ENCODE peak calls at places on chromosomes 4 and X, in seven cellular contexts. W is SK-N-SH; S is tibial artery; Y is naive thymus-derived CD4-positive, alpha-beta T cell; O is IMR-90; V is aorta; K is upper lobe of right lung. L is an unnamed sample. For H3K36me3, the result is how much of the 10 kb centered on the place peaks cover.

GRCh38 chr4:106365613-106366012 is 3.0 kb downstream of the GIMD1 start:
- DNase-seq in W (no peak), S (no peak), Y (no peak), O (peak), V (no peak), K (no peak), L (peak)

GRCh38 chrX:11010476-11010875 is 100.7 kb upstream of the HCCS start:
- DNase-seq in W (no peak), S (no peak), Y (no peak), O (peak), V (no peak), K (no peak), L (no peak)

GRCh38 chr4:186627226-186627865 is 72.0 kb upstream of the MTNR1A start:
- DNase-seq in W (no peak), S (no peak), Y (no peak), O (peak), V (no peak), K (no peak), L (no peak)

GRCh38 chrX:75155454-75155829 is 641 bp downstream of the ABCB7 start:
- DNase-seq in W (peak), S (no peak), Y (no peak), O (peak), V (no peak), K (no peak), L (no peak)

GRCh38 chr4:76850010-76850441 is 47.9 kb downstream of the SOWAHB start:
- DNase-seq in W (no peak), S (no peak), Y (no peak), O (peak), V (no peak), K (no peak), L (peak)

GRCh38 chrX:13659057-13659456 is 6.1 kb downstream of the TCEANC start:
- DNase-seq in W (no peak), S (no peak), Y (no peak), O (peak), V (no peak), K (no peak), L (peak)

GRCh38 chr4:86872135-86872534 is 20.1 kb downstream of the C4orf36 start:
- DNase-seq in W (no peak), S (no peak), Y (no peak), O (no peak), V (no peak), K (no peak), L (no peak)

GRCh38 chr4:186249785-186250739 is 15.9 kb upstream of the F11 start:
- DNase-seq in W (no peak), S (no peak), Y (no peak), O (peak), V (no peak), K (no peak), L (peak)

GRCh38 chrX:117969337-117969736 is 147.3 kb downstream of the KLHL13 start:
- DNase-seq in W (no peak), S (no peak), Y (no peak), O (no peak), V (no peak), K (no peak), L (no peak)

GRCh38 chr4:15194520-15194919 is 192.2 kb downstream of the CPEB2 start:
- DNase-seq in W (no peak), S (no peak), Y (no peak), O (peak), V (no peak), K (no peak), L (peak)

GRCh38 chr4:71677568-71677967 is 106.3 kb downstream of the GC start:
- DNase-seq in W (no peak), S (no peak), Y (no peak), O (no peak), V (no peak), K (no peak), L (no peak)

GRCh38 chrX:30635630-30636029 is 17.6 kb upstream of the GK start:
- DNase-seq in W (peak), S (no peak), Y (no peak), O (peak), V (no peak), K (no peak), L (no peak)

GRCh38 chrX:4238916-4239315 is 525.5 kb upstream of the PRKX start:
- DNase-seq in W (no peak), S (no peak), Y (no peak), O (no peak), V (no peak), K (no peak), L (no peak)

GRCh38 chr4:1299301-1299860 is 9.7 kb downstream of the MAEA start:
- DNase-seq in W (no peak), S (no peak), Y (no peak), O (no peak), V (peak), K (peak), L (no peak)

GRCh38 chr4:41428205-41428940 is 109.6 kb upstream of the LIMCH1 start:
- DNase-seq in W (no peak), S (no peak), Y (no peak), O (no peak), V (no peak), K (no peak), L (no peak)

GRCh38 chr4:54683616-54684346 is 26.0 kb downstream of the KIT start:
- DNase-seq in W (no peak), S (no peak), Y (peak), O (no peak), V (no peak), K (no peak), L (no peak)

GRCh38 chr4:178185517-178185916 is 743.3 kb upstream of the AGA start:
- DNase-seq in W (no peak), S (no peak), Y (no peak), O (no peak), V (no peak), K (no peak), L (no peak)

GRCh38 chr4:55906323-55906722 is 42.4 kb upstream of the CEP135 start:
- DNase-seq in W (no peak), S (no peak), Y (no peak), O (no peak), V (no peak), K (no peak), L (no peak)

GRCh38 chrX:129726307-129727111 is 12.3 kb upstream of the XPNPEP2 start:
- DNase-seq in W (peak), S (peak), Y (no peak), O (peak), V (peak), K (peak), L (peak)

GRCh38 chrX:30713061-30713525 is 59.9 kb downstream of the GK start:
- DNase-seq in W (peak), S (peak), Y (no peak), O (peak), V (no peak), K (no peak), L (peak)

GRCh38 chr4:153170407-153170806 is 33.8 kb upstream of the TRIM2 start:
- DNase-seq in W (no peak), S (no peak), Y (no peak), O (no peak), V (no peak), K (no peak), L (no peak)

GRCh38 chr4:153179100-153179499 is 25.1 kb upstream of the TRIM2 start:
- DNase-seq in W (no peak), S (no peak), Y (no peak), O (no peak), V (no peak), K (no peak), L (no peak)

GRCh38 chr4:153177841-153178240 is 26.4 kb upstream of the TRIM2 start:
- DNase-seq in W (no peak), S (no peak), Y (no peak), O (no peak), V (no peak), K (no peak), L (no peak)

GRCh38 chr4:153176938-153177337 is 27.3 kb upstream of the TRIM2 start:
- DNase-seq in W (no peak), S (no peak), Y (no peak), O (no peak), V (no peak), K (no peak), L (no peak)

GRCh38 chr4:153174821-153175567 is 29.2 kb upstream of the TRIM2 start:
- DNase-seq in W (no peak), S (no peak), Y (no peak), O (no peak), V (no peak), K (no peak), L (no peak)
- H3K36me3 ChIP-seq in W (under half), S (under half), Y (under half), O (under half), V (under half), K (under half), L (under half)

GRCh38 chr4:17619416-17620105 is 5.1 kb downstream of the MED28 start:
- DNase-seq in W (no peak), S (no peak), Y (no peak), O (peak), V (no peak), K (no peak), L (peak)

GRCh38 chr4:17613761-17614415 is 553 bp upstream of the MED28 start:
- DNase-seq in W (no peak), S (peak), Y (peak), O (peak), V (no peak), K (no peak), L (peak)

GRCh38 chr4:17618926-17619325 is 4.5 kb downstream of the MED28 start:
- DNase-seq in W (no peak), S (no peak), Y (no peak), O (no peak), V (no peak), K (no peak), L (no peak)

GRCh38 chr4:17614416-17615299 is at the start of gene MED28:
- DNase-seq in W (peak), S (peak), Y (peak), O (peak), V (peak), K (peak), L (peak)

GRCh38 chr4:17616283-17616682 is 1.8 kb downstream of the MED28 start:
- DNase-seq in W (no peak), S (no peak), Y (no peak), O (no peak), V (no peak), K (no peak), L (no peak)
- H3K4me3 ChIP-seq in W (peak), S (peak), Y (peak), O (no peak), V (no peak), K (peak), L (peak)

GRCh38 chr4:133152330-133152791 is 3.3 kb downstream of the PCDH10 start:
- DNase-seq in W (no peak), S (no peak), Y (no peak), O (no peak), V (peak), K (no peak), L (no peak)
- H3K27ac ChIP-seq in W (no peak), S (peak), Y (no peak), O (no peak), V (peak), K (no peak), L (no peak)

DNA sequence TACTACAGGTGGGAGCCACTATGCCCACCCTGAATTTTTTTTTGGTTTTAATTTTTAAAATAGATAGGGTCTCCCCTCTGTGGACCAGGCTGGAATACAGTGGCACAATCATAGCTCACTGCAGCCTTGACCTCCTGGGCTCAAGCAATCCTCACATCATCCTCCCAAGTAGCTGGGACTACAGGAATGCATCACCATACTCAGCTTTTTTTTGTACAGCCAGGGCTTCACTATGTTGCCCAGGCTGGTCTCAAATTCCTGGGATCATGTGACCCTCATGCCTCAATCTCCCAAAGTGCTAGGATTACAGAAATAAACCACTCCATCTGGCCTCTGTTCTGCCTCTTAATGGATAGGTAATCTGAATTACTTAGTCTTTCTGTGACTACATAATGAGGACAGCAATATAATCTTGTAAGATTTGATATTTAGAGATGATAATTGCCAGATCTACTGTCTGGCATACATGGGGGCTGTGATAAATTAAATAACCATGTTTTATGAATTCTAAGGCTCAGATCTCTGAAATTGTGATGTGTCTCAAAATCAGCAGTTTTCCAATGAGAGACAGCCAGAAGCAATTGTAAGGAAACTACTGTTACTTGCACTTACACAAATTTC is 26.7 kb downstream of the PDS5A start:
- DNase-seq in W (peak), S (no peak), Y (no peak), O (peak), V (no peak), K (no peak), L (no peak)
- H3K36me3 ChIP-seq in W (under half), S (under half), Y (under half), O (under half), V (under half), K (under half), L (under half)

GRCh38 chr4:107689912-107690587 is 30.0 kb downstream of the PAPSS1 start:
- DNase-seq in W (no peak), S (no peak), Y (no peak), O (peak), V (no peak), K (no peak), L (peak)
- H3K4me3 ChIP-seq in W (no peak), S (no peak), Y (no peak), O (no peak), V (no peak), K (no peak), L (no peak)

GRCh38 chr4:94508256-94508655 is 56.5 kb downstream of the PDLIM5 start:
- DNase-seq in W (no peak), S (no peak), Y (no peak), O (peak), V (no peak), K (no peak), L (no peak)

GRCh38 chr4:94507708-94508107 is 56.0 kb downstream of the PDLIM5 start:
- DNase-seq in W (no peak), S (peak), Y (no peak), O (peak), V (no peak), K (no peak), L (peak)

GRCh38 chr4:94506822-94507221 is 55.1 kb downstream of the PDLIM5 start:
- DNase-seq in W (no peak), S (no peak), Y (no peak), O (no peak), V (no peak), K (no peak), L (no peak)

GRCh38 chr4:94508841-94509240 is 57.1 kb downstream of the PDLIM5 start:
- DNase-seq in W (no peak), S (no peak), Y (no peak), O (no peak), V (no peak), K (no peak), L (no peak)

GRCh38 chr4:94507281-94507680 is 55.5 kb downstream of the PDLIM5 start:
- DNase-seq in W (no peak), S (no peak), Y (no peak), O (no peak), V (no peak), K (no peak), L (no peak)
- H3K27ac ChIP-seq in W (peak), S (peak), Y (no peak), O (no peak), V (no peak), K (no peak), L (peak)

DNA sequence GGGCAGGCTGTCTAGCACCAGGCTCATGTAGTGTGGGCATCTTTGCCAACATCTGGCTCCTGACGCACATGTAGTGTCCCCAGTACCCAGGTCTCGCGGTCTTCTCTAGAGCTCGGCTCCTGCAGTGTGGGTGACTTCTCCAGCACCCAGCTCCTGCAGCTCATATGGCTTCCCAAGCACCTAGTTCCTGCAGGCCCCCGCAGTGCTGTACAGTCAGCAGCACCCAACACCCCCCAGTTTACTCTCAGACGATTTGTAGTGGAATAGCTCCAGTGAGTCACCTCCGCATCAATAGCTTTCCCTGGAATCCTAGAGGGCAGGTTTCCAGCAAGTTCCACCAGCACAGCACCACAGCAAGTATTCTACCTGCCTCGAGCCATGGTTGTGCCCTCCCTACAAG is 30.9 kb downstream of the ZNF41 start:
- DNase-seq in W (no peak), S (no peak), Y (no peak), O (no peak), V (no peak), K (no peak), L (no peak)
- H3K36me3 ChIP-seq in W (under half), S (half or more), Y (under half), O (under half), V (under half), K (under half), L (under half)

DNA sequence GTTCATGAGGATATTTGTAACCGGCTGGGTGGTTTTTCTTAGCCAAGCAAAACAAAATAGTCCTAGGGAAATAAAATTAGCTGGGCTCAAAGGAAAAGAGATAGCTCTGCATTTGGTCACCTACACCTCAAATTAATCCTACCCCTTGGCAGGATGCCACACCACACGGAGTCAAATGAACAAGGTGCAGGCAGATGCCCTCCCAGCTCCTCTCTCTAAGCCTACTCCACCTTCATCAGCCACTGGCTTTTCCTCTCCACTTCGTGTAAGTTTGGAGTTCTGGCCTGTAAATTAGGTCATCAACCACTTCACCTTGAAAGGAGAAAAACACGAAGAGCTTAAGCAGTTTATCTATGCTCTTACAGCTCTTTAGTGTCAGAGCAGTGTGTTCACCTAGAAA is 1.4 kb downstream of the DDIT4L start:
- DNase-seq in W (no peak), S (no peak), Y (no peak), O (no peak), V (no peak), K (no peak), L (no peak)
- H3K4me3 ChIP-seq in W (no peak), S (peak), Y (no peak), O (no peak), V (no peak), K (peak), L (no peak)

GRCh38 chrX:105975382-105975781 is 63.1 kb downstream of the SERPINA7 start:
- DNase-seq in W (no peak), S (no peak), Y (no peak), O (peak), V (no peak), K (no peak), L (no peak)

GRCh38 chrX:105969487-105969886 is 69.0 kb downstream of the SERPINA7 start:
- DNase-seq in W (no peak), S (no peak), Y (no peak), O (no peak), V (no peak), K (no peak), L (no peak)

GRCh38 chrX:105972690-105973386 is 65.7 kb downstream of the SERPINA7 start:
- DNase-seq in W (no peak), S (no peak), Y (no peak), O (no peak), V (no peak), K (no peak), L (no peak)

GRCh38 chrX:105973387-105973739 is 65.2 kb downstream of the SERPINA7 start:
- DNase-seq in W (no peak), S (no peak), Y (no peak), O (no peak), V (no peak), K (no peak), L (no peak)
- H3K27ac ChIP-seq in W (no peak), S (no peak), Y (no peak), O (no peak), V (no peak), K (no peak), L (no peak)

GRCh38 chr4:139392797-139393196 is 61.1 kb upstream of the RAB33B start:
- DNase-seq in W (no peak), S (no peak), Y (no peak), O (peak), V (no peak), K (no peak), L (no peak)
- H3K36me3 ChIP-seq in W (half or more), S (under half), Y (under half), O (under half), V (under half), K (half or more), L (under half)

L was measured in brain microvascular endothelial cell.